ENCODE peak calls at places on chromosome 18, in four cellular contexts. One of them, this sample, is unnamed.

GRCh38 chr18:3885209-3885792 is 435.3 kb downstream of the TGIF1 start:
- DNase-seq in WTC11: no peak
- DNase-seq in HepG2: peak; percentile 27
- DNase-seq in K562: peak; percentile 25
- DNase-seq in this sample: no peak

GRCh38 chr18:56199580-56200320 is 438.6 kb downstream of the TXNL1 start:
- DNase-seq in WTC11: no peak
- DNase-seq in HepG2: no peak
- DNase-seq in K562: no peak
- DNase-seq in this sample: no peak

GRCh38 chr18:34709631-34710429 is at the start of gene DTNA:
- DNase-seq in WTC11: no peak
- DNase-seq in HepG2: no peak
- DNase-seq in K562: no peak
- DNase-seq in this sample: no peak

GRCh38 chr18:3304832-3305231 is 42.9 kb downstream of the MYL12B start:
- DNase-seq in WTC11: no peak
- DNase-seq in HepG2: no peak
- DNase-seq in K562: no peak
- DNase-seq in this sample: no peak

GRCh38 chr18:50738103-50738757 is 81.6 kb downstream of the MRO start:
- DNase-seq in WTC11: no peak
- DNase-seq in HepG2: no peak
- DNase-seq in K562: no peak
- DNase-seq in this sample: no peak

GRCh38 chr18:27797484-27797883 is 379.4 kb downstream of the CDH2 start:
- DNase-seq in WTC11: no peak
- DNase-seq in HepG2: no peak
- DNase-seq in K562: no peak
- DNase-seq in this sample: peak; percentile 12

GRCh38 chr18:3530807-3531206 is 80.8 kb downstream of the TGIF1 start:
- DNase-seq in WTC11: no peak
- DNase-seq in HepG2: no peak
- DNase-seq in K562: no peak
- DNase-seq in this sample: no peak

GRCh38 chr18:32276256-32276655 is 86.4 kb downstream of the MEP1B start:
- DNase-seq in WTC11: no peak
- DNase-seq in HepG2: no peak
- DNase-seq in K562: no peak
- DNase-seq in this sample: no peak

GRCh38 chr18:7300971-7301553 is 70.2 kb downstream of the LRRC30 start:
- DNase-seq in WTC11: no peak
- DNase-seq in HepG2: peak; percentile 45
- DNase-seq in K562: no peak
- DNase-seq in this sample: no peak

GRCh38 chr18:57025525-57025924 is 121.4 kb upstream of the BOD1L2 start:
- DNase-seq in WTC11: no peak
- DNase-seq in HepG2: no peak
- DNase-seq in K562: no peak
- DNase-seq in this sample: no peak

GRCh38 chr18:55219059-55219458 is 259.8 kb upstream of the CCDC68 start:
- DNase-seq in WTC11: no peak
- DNase-seq in HepG2: no peak
- DNase-seq in K562: no peak
- DNase-seq in this sample: no peak

GRCh38 chr18:79583984-79584401 is 95.6 kb upstream of the CTDP1 start:
- DNase-seq in WTC11: no peak
- DNase-seq in HepG2: no peak
- DNase-seq in K562: no peak
- DNase-seq in this sample: no peak

GRCh38 chr18:9287037-9287436 is 47.5 kb upstream of the TWSG1 start:
- DNase-seq in WTC11: no peak
- DNase-seq in HepG2: no peak
- DNase-seq in K562: no peak
- DNase-seq in this sample: no peak

GRCh38 chr18:12324991-12325725 is 17.1 kb downstream of the TUBB6 start:
- DNase-seq in WTC11: no peak
- DNase-seq in HepG2: no peak
- DNase-seq in K562: no peak
- DNase-seq in this sample: no peak

GRCh38 chr18:12327510-12328178 is 19.6 kb downstream of the TUBB6 start:
- DNase-seq in WTC11: peak; percentile 94
- DNase-seq in HepG2: peak; percentile 69
- DNase-seq in K562: peak; percentile 88
- DNase-seq in this sample: no peak

GRCh38 chr18:12328179-12328823 is 20.3 kb downstream of the TUBB6 start:
- DNase-seq in WTC11: no peak
- DNase-seq in HepG2: no peak
- DNase-seq in K562: no peak
- DNase-seq in this sample: no peak

GRCh38 chr18:12326711-12327460 is 18.8 kb downstream of the TUBB6 start:
- DNase-seq in WTC11: no peak
- DNase-seq in HepG2: no peak
- DNase-seq in K562: no peak
- DNase-seq in this sample: no peak

GRCh38 chr18:12325726-12326245 is 17.7 kb downstream of the TUBB6 start:
- DNase-seq in WTC11: no peak
- DNase-seq in HepG2: no peak
- DNase-seq in K562: no peak
- DNase-seq in this sample: no peak
- TF ChIP-seq NR2C2 in WTC11: no peak
- TF ChIP-seq NR2C2 in HepG2: no peak
- TF ChIP-seq NR2C2 in K562: no peak
- TF ChIP-seq NR2C2 in this sample: no peak

GRCh38 chr18:49722472-49722871 is 90.9 kb downstream of the ACAA2 start:
- DNase-seq in WTC11: no peak
- DNase-seq in HepG2: no peak
- DNase-seq in K562: no peak
- DNase-seq in this sample: no peak

GRCh38 chr18:49725809-49726514 is 87.4 kb downstream of the ACAA2 start:
- DNase-seq in WTC11: peak; percentile 61
- DNase-seq in HepG2: peak; percentile 13
- DNase-seq in K562: peak; percentile 44
- DNase-seq in this sample: no peak

GRCh38 chr18:49726564-49726963 is 86.8 kb downstream of the ACAA2 start:
- DNase-seq in WTC11: no peak
- DNase-seq in HepG2: no peak
- DNase-seq in K562: no peak
- DNase-seq in this sample: no peak

GRCh38 chr18:49721981-49722380 is 91.4 kb downstream of the ACAA2 start:
- DNase-seq in WTC11: no peak
- DNase-seq in HepG2: no peak
- DNase-seq in K562: no peak
- DNase-seq in this sample: no peak

DNA sequence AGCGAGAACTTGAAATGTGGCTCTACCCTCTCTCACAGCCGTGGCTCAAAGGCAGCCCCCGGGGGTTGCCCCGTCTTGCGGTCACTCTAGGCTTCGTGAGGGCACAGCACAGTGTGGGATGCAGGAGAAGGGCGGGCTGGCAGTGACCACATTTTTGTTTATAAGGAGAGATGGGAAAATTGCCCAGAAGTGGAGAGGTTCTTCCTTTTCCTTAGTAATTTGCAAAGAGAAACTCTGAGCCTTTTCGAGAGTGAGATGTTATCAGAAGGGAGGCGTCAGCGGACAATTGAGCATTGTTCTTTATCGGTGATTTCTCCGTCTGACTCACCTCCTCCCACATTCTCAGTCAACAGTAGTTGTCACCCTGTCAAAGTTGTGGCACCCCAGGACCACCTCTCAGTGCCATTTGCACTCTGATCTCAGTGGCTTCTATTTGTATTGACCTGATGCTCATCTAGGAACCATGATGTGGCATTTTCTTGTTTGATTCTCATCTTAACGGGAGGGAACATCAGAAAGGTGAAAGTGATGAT is 89.6 kb downstream of the ACAA2 start:
- DNase-seq in WTC11: no peak
- DNase-seq in HepG2: peak; percentile 80
- DNase-seq in K562: no peak
- DNase-seq in this sample: peak; percentile 43
- TF ChIP-seq NR2C2 in WTC11: no peak
- TF ChIP-seq NR2C2 in HepG2: no peak
- TF ChIP-seq NR2C2 in K562: no peak
- TF ChIP-seq NR2C2 in this sample: no peak

GRCh38 chr18:12637901-12638633 is 19.8 kb downstream of the SPIRE1 start:
- DNase-seq in WTC11: no peak
- DNase-seq in HepG2: no peak
- DNase-seq in K562: no peak
- DNase-seq in this sample: no peak

GRCh38 chr18:12640881-12641200 is 17.1 kb downstream of the SPIRE1 start:
- DNase-seq in WTC11: no peak
- DNase-seq in HepG2: no peak
- DNase-seq in K562: no peak
- DNase-seq in this sample: no peak

GRCh38 chr18:12638634-12639124 is 19.2 kb downstream of the SPIRE1 start:
- DNase-seq in WTC11: no peak
- DNase-seq in HepG2: no peak
- DNase-seq in K562: peak; percentile 53
- DNase-seq in this sample: no peak

GRCh38 chr18:12637393-12637792 is 20.5 kb downstream of the SPIRE1 start:
- DNase-seq in WTC11: no peak
- DNase-seq in HepG2: no peak
- DNase-seq in K562: no peak
- DNase-seq in this sample: no peak

DNA sequence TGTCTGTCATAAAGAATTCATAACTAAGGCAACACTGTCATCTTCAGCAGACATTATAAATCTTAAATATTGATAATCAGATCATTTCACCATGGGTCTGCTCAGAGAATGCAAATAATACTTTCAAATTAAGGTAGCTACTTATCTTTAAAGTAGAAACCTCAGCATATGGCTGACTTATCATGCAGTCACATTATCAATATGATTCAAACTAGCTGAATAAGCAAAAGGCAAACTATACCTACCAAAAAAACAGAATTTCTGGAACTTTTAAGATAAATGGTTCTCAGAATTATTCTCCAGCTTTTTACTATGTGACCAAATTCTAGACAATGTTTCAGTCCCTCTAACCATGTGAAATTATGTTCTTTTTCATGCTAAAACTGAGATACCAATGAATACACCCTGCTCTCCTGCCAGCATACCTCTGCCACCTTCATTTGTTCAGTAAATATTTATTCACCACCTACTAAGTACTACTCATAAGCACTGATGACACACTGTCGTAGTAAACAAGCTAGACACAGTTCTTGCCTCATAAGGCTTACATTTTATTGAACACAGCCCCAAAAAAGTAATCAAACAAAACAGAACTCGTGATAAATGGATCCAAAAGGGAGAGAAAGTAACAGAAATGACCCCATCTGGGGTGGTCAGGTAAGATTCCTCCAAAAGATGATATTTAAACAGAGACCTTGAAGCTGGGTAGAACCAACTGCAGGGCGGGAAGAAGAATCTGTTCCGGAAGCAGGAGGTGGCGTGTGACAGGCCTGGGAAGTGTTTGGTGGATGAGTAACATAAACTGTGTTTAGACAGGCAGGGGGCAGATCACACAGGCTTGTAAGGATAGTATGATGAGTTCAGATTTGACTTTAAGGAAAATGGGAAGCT is 17.7 kb downstream of the SPIRE1 start:
- DNase-seq in WTC11: no peak
- DNase-seq in HepG2: peak; percentile 68
- DNase-seq in K562: peak; percentile 62
- DNase-seq in this sample: no peak
- TF ChIP-seq NR2C2 in WTC11: no peak
- TF ChIP-seq NR2C2 in HepG2: no peak
- TF ChIP-seq NR2C2 in K562: peak; percentile 47
- TF ChIP-seq NR2C2 in this sample: no peak

DNA sequence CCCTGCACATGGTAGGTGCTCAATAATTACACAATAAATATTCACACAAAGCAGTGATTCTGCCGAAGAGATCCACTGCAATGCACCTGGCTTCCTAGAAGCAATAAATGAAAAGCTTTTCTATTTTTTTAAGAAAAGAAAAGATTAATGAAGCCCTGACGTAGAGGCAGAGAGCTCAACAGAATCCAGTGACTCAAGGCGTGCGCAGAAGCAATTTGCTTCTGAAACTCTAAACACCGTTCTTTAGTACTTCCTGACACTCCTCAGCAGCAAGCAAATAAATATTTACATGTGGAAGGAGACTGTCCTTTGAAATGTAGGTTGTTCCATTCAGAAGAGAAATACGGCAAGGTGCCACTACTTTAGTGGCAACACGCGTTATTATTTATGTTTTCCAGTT is 126.1 kb upstream of the ZNF516 start:
- DNase-seq in WTC11: no peak
- DNase-seq in HepG2: no peak
- DNase-seq in K562: no peak
- DNase-seq in this sample: no peak
- TF ChIP-seq NR2C2 in WTC11: no peak
- TF ChIP-seq NR2C2 in HepG2: no peak
- TF ChIP-seq NR2C2 in K562: no peak
- TF ChIP-seq NR2C2 in this sample: no peak

DNA sequence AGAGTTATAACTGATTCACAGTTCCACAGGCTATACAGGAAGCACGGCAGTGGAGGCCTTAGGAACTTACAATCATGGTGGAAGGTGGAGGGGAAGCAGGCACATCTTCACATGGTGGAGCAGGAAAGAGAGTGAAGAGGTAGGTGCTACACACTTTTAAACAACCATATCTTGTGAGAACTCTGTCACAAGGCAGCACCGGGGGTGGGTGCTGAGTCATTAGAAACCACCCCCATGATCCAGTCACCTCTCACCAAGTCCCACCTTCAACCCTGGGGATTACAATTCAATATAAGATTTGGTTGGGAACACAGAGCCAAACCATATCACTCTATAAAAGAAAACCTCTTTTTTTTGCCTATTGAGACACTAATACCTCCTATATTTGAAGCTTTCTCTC is 1108.5 kb upstream of the CDH2 start:
- DNase-seq in WTC11: no peak
- DNase-seq in HepG2: no peak
- DNase-seq in K562: no peak
- DNase-seq in this sample: no peak
- TF ChIP-seq NR2C2 in WTC11: no peak
- TF ChIP-seq NR2C2 in HepG2: no peak
- TF ChIP-seq NR2C2 in K562: no peak
- TF ChIP-seq NR2C2 in this sample: no peak

This sample was measured in GM12878.